ENCODE peak calls at places on chromosomes 5 and 9, in seven cellular contexts. C, R, P, B, H, M and F are unnamed samples. For H3K27me3 and H3K9me3, the result is how much of the 10 kb centered on the place peaks cover.

GRCh38 chr9:107870221-107870620 is 380.7 kb upstream of the KLF4 start:
- DNase-seq in C (no peak), R (no peak), P (no peak), B (no peak), H (no peak), M (no peak), F (no peak)

GRCh38 chr5:71859515-71859914 is 140.4 kb downstream of the CARTPT start:
- DNase-seq in C (no peak), R (no peak), P (no peak), B (no peak), H (no peak), M (no peak), F (no peak)

GRCh38 chr9:68920921-68921320 is 93.0 kb downstream of the PRKACG start:
- DNase-seq in C (no peak), R (no peak), P (no peak), B (no peak), H (no peak), M (no peak), F (no peak)

GRCh38 chr9:136799079-136799853 is 3.1 kb downstream of the CCDC183 start:
- DNase-seq in C (peak), R (no peak), P (peak), B (no peak), H (no peak), M (no peak), F (no peak)

GRCh38 chr9:130204981-130205380 is 32.8 kb downstream of the NCS1 start:
- DNase-seq in C (no peak), R (no peak), P (no peak), B (no peak), H (no peak), M (no peak), F (no peak)

GRCh38 chr9:94922098-94922607 is 195.7 kb downstream of the AOPEP start:
- DNase-seq in C (peak), R (no peak), P (peak), B (peak), H (no peak), M (no peak), F (peak)

GRCh38 chr5:150137997-150138396 is 17.6 kb downstream of the PDGFRB start:
- DNase-seq in C (no peak), R (no peak), P (no peak), B (peak), H (no peak), M (no peak), F (peak)

GRCh38 chr9:89543057-89543456 is 45.1 kb upstream of the SEMA4D start:
- DNase-seq in C (peak), R (no peak), P (no peak), B (no peak), H (no peak), M (no peak), F (no peak)

GRCh38 chr5:40191041-40191550 is 488.6 kb upstream of the PTGER4 start:
- DNase-seq in C (no peak), R (no peak), P (no peak), B (peak), H (no peak), M (no peak), F (no peak)

GRCh38 chr9:135008416-135008815 is 79.1 kb upstream of the OLFM1 start:
- DNase-seq in C (no peak), R (no peak), P (no peak), B (no peak), H (no peak), M (no peak), F (no peak)

GRCh38 chr9:132247942-132248341 is 86.1 kb downstream of the NTNG2 start:
- DNase-seq in C (no peak), R (no peak), P (no peak), B (no peak), H (no peak), M (no peak), F (no peak)

GRCh38 chr5:51838459-51839253 is 455.4 kb downstream of the ISL1 start:
- DNase-seq in C (no peak), R (no peak), P (no peak), B (no peak), H (no peak), M (no peak), F (no peak)

GRCh38 chr9:113187935-113188595 is 33.0 kb downstream of the FKBP15 start:
- DNase-seq in C (peak), R (no peak), P (peak), B (peak), H (no peak), M (no peak), F (peak)

GRCh38 chr5:35776757-35777156 is 79.9 kb upstream of the IL7R start:
- DNase-seq in C (no peak), R (no peak), P (no peak), B (peak), H (no peak), M (no peak), F (no peak)

GRCh38 chr5:108384741-108385140 is 2.8 kb upstream of the FBXL17 start:
- DNase-seq in C (no peak), R (no peak), P (no peak), B (no peak), H (no peak), M (no peak), F (no peak)

GRCh38 chr5:72817076-72817476 is 615 bp downstream of the TNPO1 start:
- DNase-seq in C (peak), R (peak), P (peak), B (peak), H (peak), M (peak), F (peak)

GRCh38 chr5:126808619-126809018 is 31.7 kb downstream of the LMNB1 start:
- DNase-seq in C (no peak), R (no peak), P (no peak), B (peak), H (no peak), M (no peak), F (no peak)

GRCh38 chr9:19486803-19487202 is 78.0 kb downstream of the ACER2 start:
- DNase-seq in C (no peak), R (no peak), P (no peak), B (no peak), H (no peak), M (no peak), F (no peak)

GRCh38 chr9:121339437-121339836 is 30.6 kb downstream of the STOM start:
- DNase-seq in C (no peak), R (no peak), P (no peak), B (no peak), H (no peak), M (no peak), F (no peak)

GRCh38 chr5:118862596-118862995 is 125.8 kb downstream of the DTWD2 start:
- DNase-seq in C (no peak), R (no peak), P (no peak), B (peak), H (no peak), M (no peak), F (no peak)

GRCh38 chr5:1494780-1495524 is 28.8 kb downstream of the LPCAT1 start:
- DNase-seq in C (peak), R (no peak), P (peak), B (no peak), H (no peak), M (no peak), F (no peak)

GRCh38 chr9:38009035-38009501 is 60.0 kb downstream of the SHB start:
- DNase-seq in C (no peak), R (no peak), P (no peak), B (peak), H (no peak), M (no peak), F (no peak)

GRCh38 chr9:108325406-108325805 is 530.4 kb downstream of the ACTL7B start:
- DNase-seq in C (no peak), R (no peak), P (no peak), B (no peak), H (no peak), M (no peak), F (no peak)

GRCh38 chr9:91995000-91995399 is 45.0 kb upstream of the ROR2 start:
- DNase-seq in C (no peak), R (no peak), P (no peak), B (no peak), H (no peak), M (no peak), F (no peak)

GRCh38 chr5:124453221-124454032 is 293.0 kb downstream of the ZNF608 start:
- DNase-seq in C (no peak), R (no peak), P (no peak), B (peak), H (no peak), M (no peak), F (peak)

GRCh38 chr9:120928720-120929389 is 2.3 kb upstream of the TRAF1 start:
- DNase-seq in C (peak), R (peak), P (peak), B (peak), H (peak), M (peak), F (peak)

GRCh38 chr5:104297076-104297475 is 734.5 kb upstream of the NUDT12 start:
- DNase-seq in C (no peak), R (no peak), P (no peak), B (peak), H (no peak), M (no peak), F (no peak)

GRCh38 chr9:86968258-86968920 is 21.1 kb upstream of the GAS1 start:
- DNase-seq in C (no peak), R (no peak), P (peak), B (no peak), H (no peak), M (no peak), F (peak)

GRCh38 chr5:154334406-154335041 is 111.3 kb upstream of the SAP30L start:
- DNase-seq in C (no peak), R (no peak), P (no peak), B (peak), H (no peak), M (no peak), F (no peak)

GRCh38 chr9:137366891-137367381 is 56.0 kb downstream of the EXD3 start:
- DNase-seq in C (peak), R (peak), P (no peak), B (no peak), H (peak), M (no peak), F (no peak)

GRCh38 chr9:86604741-86605140 is 250.5 kb upstream of the TUT7 start:
- DNase-seq in C (no peak), R (no peak), P (no peak), B (no peak), H (no peak), M (no peak), F (no peak)

GRCh38 chr9:13769006-13769405 is 489.5 kb upstream of the MPDZ start:
- DNase-seq in C (no peak), R (no peak), P (no peak), B (no peak), H (no peak), M (no peak), F (no peak)

GRCh38 chr5:160548949-160549665 is 127.5 kb downstream of the PTTG1 start:
- DNase-seq in C (no peak), R (no peak), P (no peak), B (no peak), H (no peak), M (no peak), F (no peak)

GRCh38 chr9:88303785-88304495 is 84.3 kb upstream of the SPIN1 start:
- DNase-seq in C (no peak), R (no peak), P (no peak), B (peak), H (no peak), M (no peak), F (no peak)

GRCh38 chr5:149172261-149172660 is 31.0 kb downstream of the ABLIM3 start:
- DNase-seq in C (no peak), R (no peak), P (no peak), B (peak), H (no peak), M (no peak), F (peak)

DNA sequence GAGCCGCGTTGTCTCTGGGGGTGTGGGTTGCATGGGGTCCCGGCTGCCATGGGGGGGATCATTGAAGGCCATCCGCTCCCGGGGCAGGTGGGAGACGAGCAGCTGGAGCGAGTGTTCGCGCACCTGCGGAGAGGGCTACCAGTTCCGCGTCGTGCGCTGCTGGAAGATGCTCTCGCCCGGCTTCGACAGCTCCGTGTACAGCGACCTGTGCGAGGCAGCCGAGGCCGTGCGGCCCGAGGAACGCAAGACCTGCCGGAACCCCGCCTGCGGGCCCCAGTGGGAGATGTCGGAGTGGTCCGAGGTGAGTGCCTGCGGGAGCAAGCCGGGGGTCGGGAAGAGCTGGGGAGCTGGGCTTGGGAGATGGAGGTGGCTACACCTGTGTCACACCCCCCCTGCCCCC is 33.7 kb downstream of the ADAMTSL2 start:
- DNase-seq in C (no peak), R (no peak), P (no peak), B (no peak), H (no peak), M (no peak), F (no peak)
- H3K27me3 ChIP-seq in C (under half), R (under half), P (under half), B (under half), H (under half), M (under half), F (under half)

DNA sequence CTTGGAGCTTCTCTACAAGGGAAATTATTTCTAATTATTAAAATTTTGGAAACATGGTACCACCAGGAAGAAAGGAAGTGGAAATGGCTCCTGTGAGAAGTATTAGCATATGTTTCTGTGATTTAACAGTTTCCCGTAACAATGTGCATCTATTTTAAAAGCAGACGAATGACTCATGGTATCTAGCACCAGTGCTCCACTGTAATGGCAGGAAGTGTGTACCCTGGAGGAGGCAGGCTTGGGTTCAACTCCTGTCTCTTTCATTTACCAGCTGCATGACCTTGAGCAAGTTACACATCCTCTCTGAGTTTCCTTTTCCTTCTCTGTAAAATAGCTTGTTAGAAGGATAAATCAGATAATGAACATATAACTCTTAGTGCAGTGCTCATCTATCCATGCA is 41.0 kb upstream of the ANGPTL2 start:
- DNase-seq in C (no peak), R (no peak), P (no peak), B (peak), H (peak), M (no peak), F (peak)
- H3K4me3 ChIP-seq in C (no peak), R (no peak), P (no peak), B (no peak), H (no peak), M (no peak), F (no peak)

GRCh38 chr9:16572005-16572727 is 298.3 kb downstream of the BNC2 start:
- DNase-seq in C (no peak), R (no peak), P (no peak), B (no peak), H (no peak), M (no peak), F (no peak)
- H3K9me3 ChIP-seq in C (under half), R (under half), P (under half), B (under half), H (under half), M (under half), F (under half)

DNA sequence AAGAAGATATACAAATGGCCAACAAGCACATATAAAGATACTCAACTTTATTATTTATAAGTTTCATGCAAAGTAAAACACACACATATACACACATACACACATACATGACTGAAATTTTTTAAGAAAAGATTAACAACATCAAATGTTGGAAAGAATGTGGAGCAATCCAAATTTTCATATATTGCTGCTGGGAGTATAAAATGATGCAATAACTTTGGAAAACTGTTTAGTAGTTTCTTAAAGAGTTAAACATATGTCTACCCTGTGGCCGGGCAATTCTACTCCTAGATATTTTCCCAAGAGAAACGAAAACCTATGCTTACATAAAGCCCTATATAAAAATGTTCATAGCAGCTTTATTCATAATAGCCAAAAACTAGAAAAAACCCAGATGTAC is 99.8 kb upstream of the NR4A3 start:
- DNase-seq in C (no peak), R (no peak), P (no peak), B (no peak), H (no peak), M (no peak), F (no peak)
- H3K27me3 ChIP-seq in C (under half), R (under half), P (under half), B (under half), H (under half), M (under half), F (under half)

GRCh38 chr5:83265318-83265717 is 188.0 kb downstream of the XRCC4 start:
- DNase-seq in C (no peak), R (no peak), P (no peak), B (peak), H (no peak), M (peak), F (no peak)
- H3K4me3 ChIP-seq in C (no peak), R (no peak), P (no peak), B (no peak), H (no peak), M (no peak), F (no peak)

GRCh38 chr5:88235346-88235745 is 33.3 kb downstream of the TMEM161B start:
- DNase-seq in C (no peak), R (no peak), P (no peak), B (no peak), H (no peak), M (no peak), F (no peak)

GRCh38 chr5:88230546-88231066 is 38.0 kb downstream of the TMEM161B start:
- DNase-seq in C (no peak), R (no peak), P (no peak), B (no peak), H (no peak), M (no peak), F (no peak)

GRCh38 chr5:88236866-88237642 is 31.6 kb downstream of the TMEM161B start:
- DNase-seq in C (no peak), R (no peak), P (no peak), B (no peak), H (no peak), M (no peak), F (peak)

GRCh38 chr5:88238732-88239131 is 29.9 kb downstream of the TMEM161B start:
- DNase-seq in C (no peak), R (no peak), P (no peak), B (no peak), H (no peak), M (no peak), F (no peak)

DNA sequence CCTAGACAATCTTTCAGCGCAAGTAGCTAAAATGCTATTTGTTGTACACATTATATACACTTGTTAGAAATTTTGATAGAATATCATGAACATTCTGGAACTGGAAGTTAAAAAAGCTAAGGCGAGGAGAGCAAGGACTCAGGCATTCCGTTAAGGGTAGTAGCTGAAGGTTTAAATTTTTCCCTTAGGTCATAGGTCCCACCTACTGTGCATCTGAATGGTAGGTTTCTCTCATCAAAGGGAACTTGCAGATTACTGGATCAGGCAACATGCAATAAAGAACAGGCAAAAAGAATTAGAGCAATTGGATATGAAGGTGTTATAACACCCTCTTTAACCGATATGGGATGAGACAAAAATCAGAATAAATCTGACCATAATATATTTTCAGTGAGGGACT is 32.8 kb downstream of the TMEM161B start:
- DNase-seq in C (no peak), R (no peak), P (no peak), B (no peak), H (no peak), M (no peak), F (no peak)
- H3K9me3 ChIP-seq in C (under half), R (under half), P (under half), B (under half), H (under half), M (under half), F (under half)

DNA sequence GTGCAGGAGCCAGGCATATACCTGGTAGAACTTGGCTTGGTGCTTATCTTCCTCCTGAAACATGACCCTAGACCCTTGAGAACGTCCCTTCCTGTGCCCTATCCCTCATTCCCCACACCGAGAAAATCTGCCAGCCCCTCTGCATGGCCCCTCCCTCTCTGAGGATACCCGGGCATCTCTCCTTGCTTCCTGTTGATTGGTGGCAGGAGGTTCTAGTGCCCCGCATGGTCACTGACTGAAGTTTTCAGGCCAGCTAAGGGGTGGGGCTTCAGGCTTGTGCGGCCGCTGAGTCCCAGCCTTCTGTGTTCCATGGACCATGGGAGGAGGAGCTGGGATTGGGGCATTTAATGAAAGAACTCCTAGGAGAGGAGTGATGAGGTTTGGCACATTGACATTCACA is 22.8 kb downstream of the IGIP start:
- DNase-seq in C (no peak), R (no peak), P (no peak), B (peak), H (peak), M (peak), F (peak)
- H3K27me3 ChIP-seq in C (under half), R (under half), P (under half), B (half or more), H (under half), M (under half), F (under half)

GRCh38 chr5:157591766-157592165 is 16.2 kb upstream of the ADAM19 start:
- DNase-seq in C (no peak), R (no peak), P (no peak), B (no peak), H (no peak), M (no peak), F (no peak)

GRCh38 chr5:157593036-157593435 is 17.5 kb upstream of the ADAM19 start:
- DNase-seq in C (no peak), R (no peak), P (no peak), B (no peak), H (no peak), M (no peak), F (no peak)

GRCh38 chr5:157594237-157594636 is 18.7 kb upstream of the ADAM19 start:
- DNase-seq in C (no peak), R (no peak), P (no peak), B (no peak), H (no peak), M (no peak), F (no peak)

GRCh38 chr5:157594675-157595074 is 19.1 kb upstream of the ADAM19 start:
- DNase-seq in C (no peak), R (no peak), P (no peak), B (no peak), H (no peak), M (no peak), F (no peak)

GRCh38 chr5:157592594-157592993 is 17.0 kb upstream of the ADAM19 start:
- DNase-seq in C (peak), R (no peak), P (no peak), B (no peak), H (no peak), M (no peak), F (no peak)
- H3K4me3 ChIP-seq in C (no peak), R (no peak), P (no peak), B (no peak), H (no peak), M (no peak), F (no peak)

GRCh38 chr5:173313311-173313710 is 14.9 kb downstream of the STC2 start:
- DNase-seq in C (no peak), R (no peak), P (no peak), B (no peak), H (no peak), M (no peak), F (no peak)
- H3K9me3 ChIP-seq in C (under half), R (under half), P (under half), B (under half), H (under half), M (under half), F (under half)